ENCODE peak calls at places on chromosome 20, in ten cellular contexts. O is bronchial epithelial cell; R is RWPE2; W is CD4-positive, alpha-beta T cell; P is adrenal gland; F is DND-41; N is neural progenitor cell; Y is upper lobe of right lung; Z is tibial artery; B is GM23338. H is an unnamed sample. For H3K27me3, the result is how much of the 10 kb centered on the place peaks cover.

GRCh38 chr20:2593756-2594155 is 57.4 kb downstream of the TMC2 start:
- DNase-seq in R (no peak), Z (no peak), O (no peak), F (no peak), N (no peak), P (no peak), B (no peak), Y (no peak), W (no peak), H (no peak)

GRCh38 chr20:16290358-16290757 is 282.9 kb downstream of the KIF16B start:
- DNase-seq in B (no peak), Y (no peak), W (no peak), O (no peak), F (no peak), R (no peak), Z (no peak), P (no peak), N (peak), H (no peak)

GRCh38 chr20:63699466-63700198 is 3.2 kb downstream of the TNFRSF6B start:
- DNase-seq in B (no peak), Y (no peak), R (peak), W (no peak), F (no peak), N (no peak), P (peak), O (no peak), Z (no peak), H (no peak)

GRCh38 chr20:53642196-53643030 is 48.8 kb upstream of the ZNF217 start:
- DNase-seq in Z (peak), F (peak), Y (no peak), R (peak), B (peak), O (peak), N (peak), P (peak), W (no peak), H (peak)

GRCh38 chr20:49344975-49345374 is 67.1 kb upstream of the ZNFX1 start:
- DNase-seq in O (peak), Z (peak), R (peak), Y (no peak), B (no peak), N (no peak), P (peak), W (no peak), F (no peak), H (peak)

GRCh38 chr20:49534314-49534713 is 33.6 kb downstream of the PTGIS start:
- DNase-seq in R (no peak), N (peak), Y (no peak), Z (no peak), B (peak), W (peak), O (peak), P (peak), F (peak), H (peak)

GRCh38 chr20:38692436-38693411 is 31.6 kb upstream of the SLC32A1 start:
- DNase-seq in Y (no peak), N (peak), F (peak), Z (peak), R (peak), B (peak), W (peak), O (peak), P (peak), H (peak)

GRCh38 chr20:50009521-50010454 is 27.0 kb downstream of the SNAI1 start:
- DNase-seq in N (peak), R (no peak), Z (no peak), W (no peak), O (no peak), P (no peak), B (peak), Y (no peak), F (no peak), H (no peak)

GRCh38 chr20:23249541-23249940 is 101.0 kb upstream of the NXT1 start:
- DNase-seq in R (no peak), B (no peak), Y (no peak), W (no peak), F (no peak), Z (no peak), N (no peak), O (no peak), P (no peak), H (no peak)

GRCh38 chr20:18919996-18920395 is 106.4 kb downstream of the SCP2D1 start:
- DNase-seq in P (no peak), Z (no peak), B (no peak), Y (no peak), O (no peak), R (no peak), W (no peak), N (no peak), F (no peak), H (no peak)

GRCh38 chr20:49713779-49714712 is at the start of gene B4GALT5:
- DNase-seq in P (peak), W (peak), N (peak), B (peak), O (no peak), F (peak), R (peak), Y (peak), Z (peak), H (peak)

GRCh38 chr20:37504404-37505096 is 16.5 kb upstream of the NNAT start:
- DNase-seq in B (peak), W (no peak), Y (no peak), P (no peak), Z (no peak), O (peak), N (peak), F (no peak), R (peak), H (no peak)

GRCh38 chr20:63830821-63831593 is at the start of gene ZBTB46:
- DNase-seq in R (no peak), B (peak), W (no peak), N (peak), Z (no peak), Y (peak), P (no peak), F (peak), O (no peak), H (no peak)

GRCh38 chr20:34089655-34090324 is 22.3 kb downstream of the EIF2S2 start:
- DNase-seq in R (no peak), Z (no peak), F (no peak), P (no peak), Y (no peak), N (no peak), O (no peak), B (no peak), W (no peak), H (no peak)

GRCh38 chr20:64068381-64069208 is 5.6 kb downstream of the TCEA2 start:
- DNase-seq in Z (no peak), B (no peak), Y (no peak), R (peak), P (no peak), N (no peak), W (no peak), O (no peak), F (no peak), H (no peak)

GRCh38 chr20:37734228-37734980 is 40.6 kb downstream of the CTNNBL1 start:
- DNase-seq in P (no peak), F (no peak), Z (no peak), N (no peak), R (no peak), Y (no peak), B (no peak), W (no peak), O (no peak), H (peak)

GRCh38 chr20:61697666-61698597 is 367.7 kb downstream of the TAF4 start:
- DNase-seq in N (no peak), R (no peak), F (no peak), B (no peak), Y (no peak), P (no peak), W (no peak), O (no peak), Z (no peak), H (no peak)

GRCh38 chr20:61698598-61698960 is 367.1 kb downstream of the TAF4 start:
- DNase-seq in O (no peak), B (no peak), N (no peak), R (no peak), P (no peak), Y (no peak), F (no peak), Z (no peak), W (no peak), H (no peak)

GRCh38 chr20:61700595-61701140 is 365.0 kb downstream of the TAF4 start:
- DNase-seq in B (no peak), Y (no peak), Z (no peak), F (no peak), P (no peak), R (no peak), W (no peak), N (no peak), O (no peak), H (no peak)

GRCh38 chr20:61701401-61701800 is 364.3 kb downstream of the TAF4 start:
- DNase-seq in F (no peak), W (no peak), Z (no peak), O (no peak), Y (no peak), N (no peak), R (no peak), B (no peak), P (no peak), H (no peak)

DNA sequence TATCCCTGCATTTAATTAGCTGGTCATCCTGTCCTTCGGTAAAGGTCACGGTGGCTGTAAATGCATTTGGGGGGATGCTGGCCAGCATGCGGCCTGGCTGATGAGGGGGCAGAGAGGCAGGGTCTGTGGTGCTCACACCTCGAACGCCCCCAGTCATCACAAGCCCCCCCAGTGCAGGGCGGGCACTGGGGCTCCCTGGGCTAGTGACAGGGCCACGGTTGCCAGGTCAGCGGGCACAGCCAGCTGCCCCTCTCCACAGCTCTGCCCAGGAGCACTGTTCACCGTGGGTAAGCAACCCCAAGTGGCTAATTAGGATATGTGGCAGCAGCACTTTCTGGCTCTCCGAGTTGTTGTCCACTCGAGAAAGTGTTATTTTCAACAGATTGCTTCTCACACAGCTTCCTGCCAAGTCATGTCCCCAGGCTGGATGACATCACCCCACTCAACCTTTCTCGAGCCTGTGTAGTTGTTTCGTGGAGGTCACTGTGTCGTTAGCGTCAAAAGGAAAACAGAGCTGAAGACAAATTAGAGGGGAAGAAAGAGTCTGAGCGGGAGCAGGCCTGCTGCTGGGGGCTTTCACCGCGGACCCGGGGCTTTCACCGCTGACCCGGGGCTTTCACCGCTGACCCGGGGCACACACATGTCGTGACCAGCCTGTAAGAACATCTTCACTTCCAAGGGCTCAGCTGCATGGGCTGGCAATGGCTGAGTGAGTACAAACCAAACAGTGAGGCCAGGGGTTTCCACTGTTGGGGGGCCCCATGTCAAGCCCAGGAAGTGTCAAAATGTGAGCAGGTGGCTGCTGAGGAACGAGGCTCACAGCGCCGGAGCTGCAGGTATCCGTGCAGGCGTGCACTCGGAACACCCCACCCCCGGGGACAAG is 366.3 kb downstream of the TAF4 start:
- DNase-seq in F (no peak), Z (no peak), W (no peak), O (no peak), N (no peak), P (no peak), R (no peak), B (no peak), Y (no peak), H (no peak)
- H3K27me3 ChIP-seq in F (under half), Z (under half), W (under half), O (under half), N (under half), P (under half), R (under half), B (under half), Y (under half), H (under half)

GRCh38 chr20:21512634-21513180 is 1.2 kb downstream of the NKX2-2 start:
- DNase-seq in B (no peak), N (peak), R (no peak), P (no peak), Y (no peak), Z (no peak), W (no peak), F (no peak), O (no peak), H (no peak)

GRCh38 chr20:21513181-21513663 is 642 bp downstream of the NKX2-2 start:
- DNase-seq in R (no peak), N (peak), W (no peak), Y (no peak), P (no peak), B (peak), Z (no peak), F (no peak), O (no peak), H (no peak)

GRCh38 chr20:21514553-21515251 is 838 bp upstream of the NKX2-2 start:
- DNase-seq in F (no peak), N (peak), B (peak), R (no peak), P (no peak), Y (no peak), O (no peak), Z (no peak), W (no peak), H (no peak)

GRCh38 chr20:21515300-21516179 is 1.7 kb upstream of the NKX2-2 start:
- DNase-seq in P (no peak), W (no peak), Y (no peak), Z (no peak), F (no peak), O (no peak), B (peak), R (no peak), N (peak), H (no peak)

DNA sequence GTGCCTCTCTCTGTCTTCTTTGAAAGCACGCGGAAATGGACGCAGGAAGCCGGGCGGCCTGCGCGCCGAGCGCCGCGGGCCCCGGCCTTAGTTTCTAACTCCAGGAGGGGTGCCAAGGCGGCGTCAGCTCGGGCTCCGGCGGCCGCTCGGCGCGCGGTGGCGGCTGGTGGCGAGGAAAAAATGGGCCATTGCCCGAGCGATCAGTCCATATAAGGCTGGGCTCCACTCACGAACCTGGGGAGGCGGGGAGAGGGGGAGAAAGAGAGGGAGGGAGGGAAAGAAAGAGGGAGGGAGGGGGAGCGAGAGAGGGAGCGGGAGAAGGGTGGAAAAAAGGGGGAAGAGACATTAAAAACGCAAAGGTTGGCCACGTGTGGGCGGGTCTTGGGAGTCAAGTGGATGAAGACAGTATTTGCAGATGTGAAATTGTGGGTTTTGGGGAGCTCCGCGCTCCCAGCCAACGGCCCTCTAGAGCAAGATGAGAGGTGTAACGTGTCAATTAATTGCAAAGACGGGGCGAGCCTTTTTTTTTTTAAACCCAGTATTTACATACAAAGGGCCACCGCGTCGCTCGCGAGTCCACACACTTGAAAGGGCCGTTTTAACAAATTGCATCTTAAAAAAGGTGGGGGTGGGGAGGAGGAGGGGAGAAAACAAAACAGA is at the start of gene NKX2-2:
- DNase-seq in W (no peak), R (no peak), N (peak), F (no peak), O (no peak), Z (no peak), B (peak), P (no peak), Y (no peak), H (no peak)
- H3K27me3 ChIP-seq in W (half or more), R (half or more), N (half or more), F (under half), O (half or more), Z (under half), B (half or more), P (half or more), Y (half or more), H (half or more)

GRCh38 chr20:32578840-32579239 is 6.3 kb downstream of the NOL4L start:
- DNase-seq in Y (no peak), B (no peak), N (no peak), W (no peak), F (no peak), O (no peak), R (peak), P (no peak), Z (no peak), H (no peak)
- H3K27me3 ChIP-seq in Y (under half), B (under half), N (under half), W (under half), F (under half), O (under half), R (under half), P (under half), Z (under half), H (under half)

GRCh38 chr20:61307686-61308085 is 55.6 kb downstream of the CDH4 start:
- DNase-seq in Z (no peak), F (no peak), P (no peak), N (no peak), O (no peak), W (no peak), B (no peak), R (no peak), Y (no peak), H (no peak)
- H3K27me3 ChIP-seq in Z (under half), F (under half), P (under half), N (under half), O (under half), W (under half), B (under half), R (under half), Y (under half), H (under half)

DNA sequence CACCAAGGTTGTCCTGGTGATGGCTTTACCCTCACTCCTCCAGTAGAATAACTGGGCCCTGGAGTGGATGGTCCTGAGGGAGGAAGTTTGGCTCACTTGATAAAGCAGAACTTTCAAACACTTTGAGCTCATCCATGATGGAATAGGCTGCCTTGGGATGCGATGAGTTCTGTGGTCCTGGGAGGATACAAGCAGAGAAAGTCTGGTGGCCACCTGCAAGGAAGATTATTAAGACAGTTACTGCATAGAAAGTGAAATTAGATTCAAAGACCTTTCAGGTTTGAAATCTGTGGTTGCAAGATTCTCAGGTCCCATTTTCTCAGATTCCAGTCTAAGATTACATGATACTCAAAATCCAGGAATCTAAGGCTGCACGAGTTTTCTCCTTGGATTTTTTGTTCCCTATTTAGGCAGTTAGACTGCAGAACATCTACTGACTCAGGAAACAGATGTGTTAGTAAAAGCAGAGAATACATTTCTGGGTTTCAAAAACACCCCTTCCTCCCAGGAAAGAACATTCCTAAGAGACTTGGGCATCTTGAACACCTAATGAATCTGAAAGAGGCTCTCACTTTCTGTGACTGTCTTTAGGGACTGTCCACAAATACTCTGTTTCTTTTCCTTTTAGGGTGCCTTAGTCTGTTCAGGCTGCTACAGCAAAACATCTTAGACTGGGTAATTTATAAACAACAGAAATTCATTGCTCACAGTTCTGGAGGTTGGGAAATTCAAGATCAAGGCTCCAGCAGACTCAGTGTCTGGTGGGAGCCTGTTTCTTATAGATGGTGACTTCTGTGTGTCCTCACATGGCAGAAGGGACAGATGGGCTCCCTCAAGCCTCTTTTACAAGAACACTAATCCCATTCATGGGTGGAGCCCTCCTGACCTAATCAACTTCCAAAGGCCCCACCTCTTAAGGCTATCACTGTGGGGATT is 19.6 kb upstream of the CCN5 start:
- DNase-seq in R (peak), W (no peak), P (no peak), F (no peak), N (no peak), Z (no peak), Y (no peak), O (no peak), B (no peak), H (no peak)
- H3K27me3 ChIP-seq in R (under half), W (under half), P (under half), F (under half), N (under half), Z (under half), Y (under half), O (under half), B (under half), H (under half)

GRCh38 chr20:21493049-21493448 is 20.8 kb downstream of the NKX2-2 start:
- DNase-seq in B (no peak), F (no peak), W (no peak), O (no peak), N (no peak), Z (no peak), R (no peak), P (no peak), Y (no peak), H (no peak)

GRCh38 chr20:21490105-21490504 is 23.8 kb downstream of the NKX2-2 start:
- DNase-seq in R (no peak), P (no peak), O (no peak), B (peak), Z (no peak), Y (no peak), N (no peak), W (no peak), F (no peak), H (peak)
- H3K27me3 ChIP-seq in R (under half), P (under half), O (under half), B (under half), Z (under half), Y (under half), N (under half), W (under half), F (under half), H (under half)

GRCh38 chr20:59498291-59498690 is 106.0 kb upstream of the PHACTR3 start:
- DNase-seq in R (no peak), P (no peak), Z (no peak), B (no peak), N (no peak), Y (no peak), O (no peak), W (no peak), F (no peak), H (no peak)

GRCh38 chr20:59493926-59494325 is 110.4 kb upstream of the PHACTR3 start:
- DNase-seq in W (no peak), P (no peak), R (no peak), N (no peak), O (no peak), Z (no peak), Y (no peak), B (no peak), F (no peak), H (no peak)

GRCh38 chr20:59499863-59500262 is 104.5 kb upstream of the PHACTR3 start:
- DNase-seq in W (no peak), F (no peak), Z (no peak), R (no peak), O (no peak), N (no peak), P (no peak), Y (no peak), B (no peak), H (no peak)

GRCh38 chr20:59495894-59496510 is 108.3 kb upstream of the PHACTR3 start:
- DNase-seq in Z (peak), O (peak), W (peak), R (no peak), F (peak), B (peak), N (peak), P (peak), Y (peak), H (peak)

DNA sequence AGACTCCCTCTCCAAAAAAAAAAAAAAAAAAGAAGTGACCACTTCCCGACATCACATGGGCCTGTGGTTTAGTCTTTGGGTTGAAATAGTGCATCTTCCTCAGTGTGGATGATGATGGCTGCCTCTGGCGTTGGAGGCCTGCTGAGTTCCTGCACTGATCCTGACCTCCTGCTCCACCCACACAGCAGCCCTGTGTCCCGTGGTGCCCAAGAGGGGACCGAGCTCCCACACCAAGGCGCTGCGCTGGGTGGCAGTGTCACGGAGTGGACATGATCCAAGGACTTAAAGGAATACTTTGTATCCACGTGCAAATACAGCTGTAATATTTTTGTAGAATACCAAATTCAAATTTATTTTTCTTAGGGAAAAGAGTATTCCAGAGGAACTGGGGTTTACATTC is 109.2 kb upstream of the PHACTR3 start:
- DNase-seq in P (no peak), Y (no peak), F (no peak), B (no peak), R (no peak), N (no peak), O (no peak), Z (no peak), W (no peak), H (no peak)
- H3K27me3 ChIP-seq in P (under half), Y (under half), F (under half), B (under half), R (half or more), N (under half), O (under half), Z (under half), W (under half), H (under half)

H was measured in brain microvascular endothelial cell.